ENCODE peak calls at places on chromosomes 1 and 21, in six cellular contexts. One of them, this sample, is unnamed.

GRCh38 chr1:14055442-14056225 is 355.6 kb downstream of the PRDM2 start:
- DNase-seq in activated CD8-positive, alpha-beta T cell treated with anti-CD3 and anti-CD28 coated beads, Interleukin-2, amount 10 ng/mL, durations not matched to agents 7 days and 5 days: no peak
- DNase-seq in RWPE2: no peak
- DNase-seq in NCI-H2081: no peak
- DNase-seq in mesendoderm: no peak
- DNase-seq in stomach: no peak
- DNase-seq in this sample: no peak

GRCh38 chr1:207938016-207938415 is 27.1 kb upstream of the CD34 start:
- DNase-seq in activated CD8-positive, alpha-beta T cell treated with anti-CD3 and anti-CD28 coated beads, Interleukin-2, amount 10 ng/mL, durations not matched to agents 7 days and 5 days: no peak
- DNase-seq in RWPE2: no peak
- DNase-seq in NCI-H2081: no peak
- DNase-seq in mesendoderm: no peak
- DNase-seq in stomach: peak; percentile 56
- DNase-seq in this sample: peak; percentile 31

GRCh38 chr1:154423303-154423987 is 18.3 kb downstream of the IL6R start:
- DNase-seq in activated CD8-positive, alpha-beta T cell treated with anti-CD3 and anti-CD28 coated beads, Interleukin-2, amount 10 ng/mL, durations not matched to agents 7 days and 5 days: no peak
- DNase-seq in RWPE2: no peak
- DNase-seq in NCI-H2081: no peak
- DNase-seq in mesendoderm: no peak
- DNase-seq in stomach: no peak
- DNase-seq in this sample: peak; percentile 81

GRCh38 chr1:234331511-234331910 is 41.7 kb upstream of the COA6 start:
- DNase-seq in activated CD8-positive, alpha-beta T cell treated with anti-CD3 and anti-CD28 coated beads, Interleukin-2, amount 10 ng/mL, durations not matched to agents 7 days and 5 days: no peak
- DNase-seq in RWPE2: no peak
- DNase-seq in NCI-H2081: no peak
- DNase-seq in mesendoderm: no peak
- DNase-seq in stomach: no peak
- DNase-seq in this sample: no peak

GRCh38 chr21:25944082-25944481 is 209.3 kb downstream of the GABPA start:
- DNase-seq in activated CD8-positive, alpha-beta T cell treated with anti-CD3 and anti-CD28 coated beads, Interleukin-2, amount 10 ng/mL, durations not matched to agents 7 days and 5 days: no peak
- DNase-seq in RWPE2: no peak
- DNase-seq in NCI-H2081: no peak
- DNase-seq in mesendoderm: no peak
- DNase-seq in stomach: no peak
- DNase-seq in this sample: no peak

GRCh38 chr1:52556641-52557360 is 3.9 kb upstream of the TUT4 start:
- DNase-seq in activated CD8-positive, alpha-beta T cell treated with anti-CD3 and anti-CD28 coated beads, Interleukin-2, amount 10 ng/mL, durations not matched to agents 7 days and 5 days: no peak
- DNase-seq in RWPE2: no peak
- DNase-seq in NCI-H2081: no peak
- DNase-seq in mesendoderm: no peak
- DNase-seq in stomach: no peak
- DNase-seq in this sample: no peak

GRCh38 chr1:180269848-180270766 is 40.0 kb downstream of the LHX4 start:
- DNase-seq in activated CD8-positive, alpha-beta T cell treated with anti-CD3 and anti-CD28 coated beads, Interleukin-2, amount 10 ng/mL, durations not matched to agents 7 days and 5 days: no peak
- DNase-seq in RWPE2: no peak
- DNase-seq in NCI-H2081: no peak
- DNase-seq in mesendoderm: peak; percentile 73
- DNase-seq in stomach: peak; percentile 46
- DNase-seq in this sample: no peak

GRCh38 chr1:109850194-109850593 is 60.5 kb upstream of the CSF1 start:
- DNase-seq in activated CD8-positive, alpha-beta T cell treated with anti-CD3 and anti-CD28 coated beads, Interleukin-2, amount 10 ng/mL, durations not matched to agents 7 days and 5 days: no peak
- DNase-seq in RWPE2: no peak
- DNase-seq in NCI-H2081: no peak
- DNase-seq in mesendoderm: no peak
- DNase-seq in stomach: no peak
- DNase-seq in this sample: no peak

GRCh38 chr21:42652527-42653491 is 612 bp upstream of the PDE9A start:
- DNase-seq in activated CD8-positive, alpha-beta T cell treated with anti-CD3 and anti-CD28 coated beads, Interleukin-2, amount 10 ng/mL, durations not matched to agents 7 days and 5 days: no peak
- DNase-seq in RWPE2: peak; percentile 57
- DNase-seq in NCI-H2081: no peak
- DNase-seq in mesendoderm: peak; percentile 76
- DNase-seq in stomach: peak; percentile 75
- DNase-seq in this sample: peak; percentile 50

GRCh38 chr21:46648539-46648938 is 13.1 kb downstream of the PRMT2 start:
- DNase-seq in activated CD8-positive, alpha-beta T cell treated with anti-CD3 and anti-CD28 coated beads, Interleukin-2, amount 10 ng/mL, durations not matched to agents 7 days and 5 days: no peak
- DNase-seq in RWPE2: no peak
- DNase-seq in NCI-H2081: no peak
- DNase-seq in mesendoderm: no peak
- DNase-seq in stomach: no peak
- DNase-seq in this sample: no peak

GRCh38 chr1:5973771-5974170 is 18.5 kb downstream of the NPHP4 start:
- DNase-seq in activated CD8-positive, alpha-beta T cell treated with anti-CD3 and anti-CD28 coated beads, Interleukin-2, amount 10 ng/mL, durations not matched to agents 7 days and 5 days: no peak
- DNase-seq in RWPE2: no peak
- DNase-seq in NCI-H2081: no peak
- DNase-seq in mesendoderm: peak; percentile 36
- DNase-seq in stomach: no peak
- DNase-seq in this sample: no peak

GRCh38 chr1:230032882-230033281 is 34.2 kb upstream of the GALNT2 start:
- DNase-seq in activated CD8-positive, alpha-beta T cell treated with anti-CD3 and anti-CD28 coated beads, Interleukin-2, amount 10 ng/mL, durations not matched to agents 7 days and 5 days: no peak
- DNase-seq in RWPE2: no peak
- DNase-seq in NCI-H2081: no peak
- DNase-seq in mesendoderm: no peak
- DNase-seq in stomach: no peak
- DNase-seq in this sample: no peak

GRCh38 chr1:27689423-27690173 is 17.6 kb upstream of the IFI6 start:
- DNase-seq in activated CD8-positive, alpha-beta T cell treated with anti-CD3 and anti-CD28 coated beads, Interleukin-2, amount 10 ng/mL, durations not matched to agents 7 days and 5 days: no peak
- DNase-seq in RWPE2: no peak
- DNase-seq in NCI-H2081: no peak
- DNase-seq in mesendoderm: no peak
- DNase-seq in stomach: no peak
- DNase-seq in this sample: peak; percentile 51

GRCh38 chr1:67019600-67020136 is 34.3 kb downstream of the SLC35D1 start:
- DNase-seq in activated CD8-positive, alpha-beta T cell treated with anti-CD3 and anti-CD28 coated beads, Interleukin-2, amount 10 ng/mL, durations not matched to agents 7 days and 5 days: no peak
- DNase-seq in RWPE2: no peak
- DNase-seq in NCI-H2081: no peak
- DNase-seq in mesendoderm: peak; percentile 80
- DNase-seq in stomach: no peak
- DNase-seq in this sample: peak; percentile 24